ENCODE peak calls at places on chromosomes 12 and 14, in six cellular contexts. One of them, this sample, is unnamed.

GRCh38 chr14:102500190-102500661 is 9.3 kb downstream of the ANKRD9 start:
- DNase-seq in heart left ventricle: peak; percentile 74
- DNase-seq in D721Med: no peak
- DNase-seq in nephron progenitor cell: no peak
- DNase-seq in non-pigmented ciliary epithelial cell: peak; percentile 65
- DNase-seq in NCI-H2107: no peak
- DNase-seq in this sample: peak; percentile 76

GRCh38 chr14:101717663-101718490 is 43.6 kb upstream of the PPP2R5C start:
- DNase-seq in heart left ventricle: no peak
- DNase-seq in D721Med: no peak
- DNase-seq in nephron progenitor cell: no peak
- DNase-seq in non-pigmented ciliary epithelial cell: no peak
- DNase-seq in NCI-H2107: no peak
- DNase-seq in this sample: no peak

GRCh38 chr12:68580911-68581310 is 29.8 kb upstream of the RAP1B start:
- DNase-seq in heart left ventricle: no peak
- DNase-seq in D721Med: no peak
- DNase-seq in nephron progenitor cell: no peak
- DNase-seq in non-pigmented ciliary epithelial cell: no peak
- DNase-seq in NCI-H2107: no peak
- DNase-seq in this sample: no peak

GRCh38 chr12:7837366-7837765 is 35.3 kb downstream of the SLC2A14 start:
- DNase-seq in heart left ventricle: no peak
- DNase-seq in D721Med: no peak
- DNase-seq in nephron progenitor cell: no peak
- DNase-seq in non-pigmented ciliary epithelial cell: no peak
- DNase-seq in NCI-H2107: no peak
- DNase-seq in this sample: no peak

GRCh38 chr12:3152013-3152412 is 74.8 kb downstream of the TSPAN9 start:
- DNase-seq in heart left ventricle: no peak
- DNase-seq in D721Med: peak; percentile 41
- DNase-seq in nephron progenitor cell: no peak
- DNase-seq in non-pigmented ciliary epithelial cell: no peak
- DNase-seq in NCI-H2107: no peak
- DNase-seq in this sample: peak; percentile 28

GRCh38 chr14:105888151-105888550 is 361.8 kb downstream of the TMEM121 start:
- DNase-seq in heart left ventricle: no peak
- DNase-seq in D721Med: no peak
- DNase-seq in nephron progenitor cell: no peak
- DNase-seq in non-pigmented ciliary epithelial cell: no peak
- DNase-seq in NCI-H2107: no peak
- DNase-seq in this sample: no peak

GRCh38 chr12:131090254-131091210 is 136.8 kb downstream of the ADGRD1 start:
- DNase-seq in heart left ventricle: peak; percentile 44
- DNase-seq in D721Med: no peak
- DNase-seq in nephron progenitor cell: no peak
- DNase-seq in non-pigmented ciliary epithelial cell: no peak
- DNase-seq in NCI-H2107: no peak
- DNase-seq in this sample: no peak

GRCh38 chr14:24032727-24033418 is 18.9 kb upstream of the CARMIL3 start:
- DNase-seq in heart left ventricle: no peak
- DNase-seq in D721Med: no peak
- DNase-seq in nephron progenitor cell: no peak
- DNase-seq in non-pigmented ciliary epithelial cell: peak; percentile 47
- DNase-seq in NCI-H2107: no peak
- DNase-seq in this sample: no peak

GRCh38 chr12:7018350-7019042 is at the start of gene LPCAT3:
- DNase-seq in heart left ventricle: peak; percentile 99
- DNase-seq in D721Med: peak; percentile 88
- DNase-seq in nephron progenitor cell: peak; percentile 98
- DNase-seq in non-pigmented ciliary epithelial cell: peak; percentile 71
- DNase-seq in NCI-H2107: peak; percentile 95
- DNase-seq in this sample: peak; percentile 87

GRCh38 chr14:81990312-81990761 is 456.7 kb upstream of the SEL1L start:
- DNase-seq in heart left ventricle: no peak
- DNase-seq in D721Med: no peak
- DNase-seq in nephron progenitor cell: peak; percentile 67
- DNase-seq in non-pigmented ciliary epithelial cell: peak; percentile 3
- DNase-seq in NCI-H2107: peak; percentile 47
- DNase-seq in this sample: peak; percentile 42

GRCh38 chr12:59972941-59973340 is 377.1 kb downstream of the SLC16A7 start:
- DNase-seq in heart left ventricle: no peak
- DNase-seq in D721Med: no peak
- DNase-seq in nephron progenitor cell: no peak
- DNase-seq in non-pigmented ciliary epithelial cell: peak; percentile 19
- DNase-seq in NCI-H2107: no peak
- DNase-seq in this sample: peak; percentile 18

GRCh38 chr14:74647834-74648361 is 35.9 kb upstream of the LTBP2 start:
- DNase-seq in heart left ventricle: no peak
- DNase-seq in D721Med: no peak
- DNase-seq in nephron progenitor cell: no peak
- DNase-seq in non-pigmented ciliary epithelial cell: no peak
- DNase-seq in NCI-H2107: peak; percentile 72
- DNase-seq in this sample: no peak

GRCh38 chr12:108572166-108572790 is 9.9 kb downstream of the ISCU start:
- DNase-seq in heart left ventricle: no peak
- DNase-seq in D721Med: no peak
- DNase-seq in nephron progenitor cell: no peak
- DNase-seq in non-pigmented ciliary epithelial cell: no peak
- DNase-seq in NCI-H2107: no peak
- DNase-seq in this sample: no peak

GRCh38 chr12:121364657-121365265 is 12.6 kb upstream of the ANAPC5 start:
- DNase-seq in heart left ventricle: no peak
- DNase-seq in D721Med: no peak
- DNase-seq in nephron progenitor cell: no peak
- DNase-seq in non-pigmented ciliary epithelial cell: no peak
- DNase-seq in NCI-H2107: no peak
- DNase-seq in this sample: peak; percentile 1

GRCh38 chr14:88422919-88423318 is 37.5 kb downstream of the SPATA7 start:
- DNase-seq in heart left ventricle: no peak
- DNase-seq in D721Med: no peak
- DNase-seq in nephron progenitor cell: no peak
- DNase-seq in non-pigmented ciliary epithelial cell: peak; percentile 34
- DNase-seq in NCI-H2107: no peak
- DNase-seq in this sample: no peak

GRCh38 chr14:54572316-54572715 is 5.4 kb downstream of the SAMD4A start:
- DNase-seq in heart left ventricle: no peak
- DNase-seq in D721Med: no peak
- DNase-seq in nephron progenitor cell: no peak
- DNase-seq in non-pigmented ciliary epithelial cell: no peak
- DNase-seq in NCI-H2107: no peak
- DNase-seq in this sample: no peak

GRCh38 chr14:23365353-23366162 is 586 bp upstream of the EFS start:
- DNase-seq in heart left ventricle: peak; percentile 60
- DNase-seq in D721Med: no peak
- DNase-seq in nephron progenitor cell: peak; percentile 50
- DNase-seq in non-pigmented ciliary epithelial cell: no peak
- DNase-seq in NCI-H2107: no peak
- DNase-seq in this sample: no peak

GRCh38 chr14:58637040-58637390 is 747 bp upstream of the DACT1 start:
- DNase-seq in heart left ventricle: peak; percentile 69
- DNase-seq in D721Med: no peak
- DNase-seq in nephron progenitor cell: no peak
- DNase-seq in non-pigmented ciliary epithelial cell: peak; percentile 72
- DNase-seq in NCI-H2107: no peak
- DNase-seq in this sample: peak; percentile 57

GRCh38 chr14:88380405-88380804 is 5.1 kb upstream of the SPATA7 start:
- DNase-seq in heart left ventricle: no peak
- DNase-seq in D721Med: no peak
- DNase-seq in nephron progenitor cell: no peak
- DNase-seq in non-pigmented ciliary epithelial cell: no peak
- DNase-seq in NCI-H2107: no peak
- DNase-seq in this sample: peak; percentile 11

GRCh38 chr12:50157259-50157658 is 9.9 kb downstream of the CERS5 start:
- DNase-seq in heart left ventricle: no peak
- DNase-seq in D721Med: no peak
- DNase-seq in nephron progenitor cell: no peak
- DNase-seq in non-pigmented ciliary epithelial cell: no peak
- DNase-seq in NCI-H2107: no peak
- DNase-seq in this sample: no peak

GRCh38 chr12:58090685-58091084 is 149.3 kb downstream of the ATP23 start:
- DNase-seq in heart left ventricle: no peak
- DNase-seq in D721Med: no peak
- DNase-seq in nephron progenitor cell: no peak
- DNase-seq in non-pigmented ciliary epithelial cell: no peak
- DNase-seq in NCI-H2107: no peak
- DNase-seq in this sample: no peak

GRCh38 chr12:54125950-54126695 is 62.7 kb downstream of the SMUG1 start:
- DNase-seq in heart left ventricle: no peak
- DNase-seq in D721Med: peak; percentile 70
- DNase-seq in nephron progenitor cell: peak; percentile 53
- DNase-seq in non-pigmented ciliary epithelial cell: no peak
- DNase-seq in NCI-H2107: no peak
- DNase-seq in this sample: no peak

GRCh38 chr12:88986056-88986455 is 366.2 kb downstream of the DUSP6 start:
- DNase-seq in heart left ventricle: no peak
- DNase-seq in D721Med: no peak
- DNase-seq in nephron progenitor cell: no peak
- DNase-seq in non-pigmented ciliary epithelial cell: no peak
- DNase-seq in NCI-H2107: no peak
- DNase-seq in this sample: no peak

GRCh38 chr14:21405097-21405496 is 21.3 kb upstream of the SUPT16H start:
- DNase-seq in heart left ventricle: no peak
- DNase-seq in D721Med: no peak
- DNase-seq in nephron progenitor cell: no peak
- DNase-seq in non-pigmented ciliary epithelial cell: no peak
- DNase-seq in NCI-H2107: no peak
- DNase-seq in this sample: no peak

GRCh38 chr14:53331247-53331646 is 178.1 kb upstream of the DDHD1 start:
- DNase-seq in heart left ventricle: no peak
- DNase-seq in D721Med: no peak
- DNase-seq in nephron progenitor cell: no peak
- DNase-seq in non-pigmented ciliary epithelial cell: peak; percentile 32
- DNase-seq in NCI-H2107: no peak
- DNase-seq in this sample: no peak

GRCh38 chr14:93150227-93151206 is 34.2 kb downstream of the MOAP1 start:
- DNase-seq in heart left ventricle: no peak
- DNase-seq in D721Med: no peak
- DNase-seq in nephron progenitor cell: no peak
- DNase-seq in non-pigmented ciliary epithelial cell: no peak
- DNase-seq in NCI-H2107: no peak
- DNase-seq in this sample: no peak

GRCh38 chr12:120639771-120640721 is at the start of gene CABP1:
- DNase-seq in heart left ventricle: no peak
- DNase-seq in D721Med: no peak
- DNase-seq in nephron progenitor cell: peak; percentile 79
- DNase-seq in non-pigmented ciliary epithelial cell: no peak
- DNase-seq in NCI-H2107: no peak
- DNase-seq in this sample: no peak

GRCh38 chr12:86903166-86903565 is 647.0 kb upstream of the MGAT4C start:
- DNase-seq in heart left ventricle: no peak
- DNase-seq in D721Med: no peak
- DNase-seq in nephron progenitor cell: no peak
- DNase-seq in non-pigmented ciliary epithelial cell: no peak
- DNase-seq in NCI-H2107: no peak
- DNase-seq in this sample: no peak

GRCh38 chr12:63400746-63401145 is 249.7 kb upstream of the AVPR1A start:
- DNase-seq in heart left ventricle: no peak
- DNase-seq in D721Med: no peak
- DNase-seq in nephron progenitor cell: no peak
- DNase-seq in non-pigmented ciliary epithelial cell: peak; percentile 56
- DNase-seq in NCI-H2107: no peak
- DNase-seq in this sample: no peak

GRCh38 chr14:70988452-70988851 is 81.2 kb downstream of the PCNX1 start:
- DNase-seq in heart left ventricle: no peak
- DNase-seq in D721Med: no peak
- DNase-seq in nephron progenitor cell: no peak
- DNase-seq in non-pigmented ciliary epithelial cell: no peak
- DNase-seq in NCI-H2107: no peak
- DNase-seq in this sample: no peak

GRCh38 chr12:60335765-60336164 is 739.9 kb downstream of the SLC16A7 start:
- DNase-seq in heart left ventricle: no peak
- DNase-seq in D721Med: no peak
- DNase-seq in nephron progenitor cell: no peak
- DNase-seq in non-pigmented ciliary epithelial cell: peak; percentile 43
- DNase-seq in NCI-H2107: no peak
- DNase-seq in this sample: peak; percentile 8

GRCh38 chr12:109988274-109988673 is 7.9 kb downstream of the GIT2 start:
- DNase-seq in heart left ventricle: no peak
- DNase-seq in D721Med: no peak
- DNase-seq in nephron progenitor cell: no peak
- DNase-seq in non-pigmented ciliary epithelial cell: no peak
- DNase-seq in NCI-H2107: no peak
- DNase-seq in this sample: no peak

GRCh38 chr12:95836185-95836609 is 22.6 kb upstream of the SNRPF start:
- DNase-seq in heart left ventricle: no peak
- DNase-seq in D721Med: no peak
- DNase-seq in nephron progenitor cell: no peak
- DNase-seq in non-pigmented ciliary epithelial cell: no peak
- DNase-seq in NCI-H2107: no peak
- DNase-seq in this sample: peak; percentile 68

This sample was measured in astrocyte of the cerebellum.